ENCODE peak calls at places on chromosome 1, in four cellular contexts. M is 8988T; S is upper lobe of right lung; G is effector CD8-positive, alpha-beta T cell. Z is an unnamed sample.

GRCh38 chr1:43908858-43909257 is 24.7 kb upstream of the ARTN start:
- DNase-seq in M (no peak), S (no peak), G (no peak), Z (no peak)

GRCh38 chr1:159132271-159132881 is 39.0 kb upstream of the CADM3 start:
- DNase-seq in M (peak), G (peak), S (peak), Z (peak)

GRCh38 chr1:242554577-242554976 is 30.1 kb upstream of the PLD5 start:
- DNase-seq in M (no peak), G (no peak), S (no peak), Z (no peak)

GRCh38 chr1:57019240-57019805 is 53.5 kb upstream of the C8B start:
- DNase-seq in G (no peak), S (no peak), M (no peak), Z (no peak)

GRCh38 chr1:39564340-39564739 is 12.2 kb downstream of the PABPC4 start:
- DNase-seq in M (no peak), G (no peak), S (no peak), Z (no peak)

GRCh38 chr1:160116277-160117147 is 953 bp downstream of the ATP1A2 start:
- DNase-seq in G (no peak), M (no peak), S (no peak), Z (no peak)

GRCh38 chr1:220281159-220281574 is 8.9 kb upstream of the RAB3GAP2 start:
- DNase-seq in M (no peak), G (no peak), S (no peak), Z (no peak)

GRCh38 chr1:30852026-30852425 is 56.5 kb downstream of the SDC3 start:
- DNase-seq in S (peak), M (no peak), G (no peak), Z (peak)

GRCh38 chr1:2466834-2467554 is 9.1 kb upstream of the PLCH2 start:
- DNase-seq in G (no peak), S (no peak), M (peak), Z (no peak)